ENCODE peak calls at places on chromosomes 13 and 19, in seven cellular contexts. Q is H9, F is neuronal stem cell, I is IMR-90, R is H1, S is mesenchymal stem cell, T is trophoblast cell. Y is an unnamed sample. For H3K4me1, the result is how much of the 10 kb centered on the place peaks cover.

GRCh38 chr19:9793051-9793591 is 24.6 kb upstream of the ZNF846 start:
- DNase-seq in Q (no peak), F (no peak), I (peak), R (no peak), S (peak), T (peak), Y (peak)

GRCh38 chr13:112934075-112934474 is 34.9 kb upstream of the MCF2L start:
- DNase-seq in Q (no peak), F (no peak), I (no peak), R (no peak), S (no peak), T (no peak), Y (peak)

GRCh38 chr19:5908773-5909442 is 4.2 kb downstream of the VMAC start:
- DNase-seq in Q (no peak), F (no peak), I (no peak), R (no peak), S (no peak), T (peak), Y (no peak)

GRCh38 chr13:111005808-111006494 is 91.1 kb upstream of the ANKRD10 start:
- DNase-seq in Q (no peak), F (no peak), I (peak), R (no peak), S (no peak), T (no peak), Y (no peak)

GRCh38 chr19:53182202-53182601 is 11.0 kb downstream of the ZNF665 start:
- DNase-seq in Q (no peak), F (no peak), I (peak), R (no peak), S (no peak), T (no peak), Y (no peak)

GRCh38 chr13:97300871-97301270 is 78.7 kb downstream of the MBNL2 start:
- DNase-seq in Q (no peak), F (no peak), I (no peak), R (no peak), S (no peak), T (no peak), Y (no peak)

GRCh38 chr19:28377077-28377476 is 835.9 kb downstream of the UQCRFS1 start:
- DNase-seq in Q (no peak), F (no peak), I (no peak), R (no peak), S (no peak), T (peak), Y (no peak)

GRCh38 chr19:46600393-46601317 is 475 bp upstream of the CALM3 start:
- DNase-seq in Q (peak), F (peak), I (peak), R (peak), S (peak), T (peak), Y (peak)

GRCh38 chr19:17977073-17977472 is 10.2 kb downstream of the KCNN1 start:
- DNase-seq in Q (no peak), F (no peak), I (no peak), R (no peak), S (no peak), T (no peak), Y (no peak)

GRCh38 chr13:107373551-107373950 is 805.6 kb upstream of the ARGLU1 start:
- DNase-seq in Q (peak), F (peak), I (peak), R (no peak), S (peak), T (peak), Y (peak)

GRCh38 chr19:51903192-51903591 is 1.6 kb downstream of the ZNF649 start:
- DNase-seq in Q (no peak), F (no peak), I (no peak), R (no peak), S (no peak), T (no peak), Y (peak)

GRCh38 chr19:49677901-49678674 is 1.0 kb downstream of the PRMT1 start:
- DNase-seq in Q (peak), F (peak), I (peak), R (peak), S (peak), T (peak), Y (peak)

GRCh38 chr19:55447421-55448174 is 4.5 kb upstream of the SHISA7 start:
- DNase-seq in Q (no peak), F (no peak), I (peak), R (no peak), S (peak), T (no peak), Y (peak)

GRCh38 chr19:10760268-10760944 is 42.5 kb downstream of the DNM2 start:
- DNase-seq in Q (no peak), F (no peak), I (no peak), R (no peak), S (peak), T (peak), Y (peak)

GRCh38 chr19:56133858-56134654 is 7.0 kb upstream of the ZNF444 start:
- DNase-seq in Q (no peak), F (no peak), I (peak), R (no peak), S (no peak), T (peak), Y (peak)

GRCh38 chr13:107205318-107206112 is 637.6 kb upstream of the ARGLU1 start:
- DNase-seq in Q (peak), F (peak), I (peak), R (peak), S (peak), T (peak), Y (peak)

GRCh38 chr13:106349080-106349841 is 186.2 kb downstream of the EFNB2 start:
- DNase-seq in Q (peak), F (peak), I (peak), R (peak), S (peak), T (peak), Y (peak)

GRCh38 chr19:45125975-45126493 is 33.1 kb downstream of the PPP1R37 start:
- DNase-seq in Q (peak), F (peak), I (peak), R (peak), S (peak), T (peak), Y (peak)

GRCh38 chr13:98951266-98951665 is 26.6 kb downstream of the DOCK9 start:
- DNase-seq in Q (no peak), F (no peak), I (no peak), R (no peak), S (no peak), T (no peak), Y (no peak)

GRCh38 chr13:54194233-54195024 is 1165.8 kb downstream of the OLFM4 start:
- DNase-seq in Q (no peak), F (no peak), I (no peak), R (no peak), S (no peak), T (no peak), Y (no peak)

GRCh38 chr13:32426191-32426980 is 1.5 kb downstream of the N4BP2L1 start:
- DNase-seq in Q (no peak), F (no peak), I (no peak), R (no peak), S (peak), T (peak), Y (no peak)

GRCh38 chr13:52925775-52926285 is 77.4 kb upstream of the PCDH8 start:
- DNase-seq in Q (no peak), F (no peak), I (no peak), R (no peak), S (no peak), T (no peak), Y (no peak)

GRCh38 chr19:5048091-5048726 is 79.3 kb downstream of the KDM4B start:
- DNase-seq in Q (peak), F (peak), I (peak), R (peak), S (peak), T (peak), Y (peak)

GRCh38 chr13:80116107-80116506 is 224.8 kb downstream of the SPRY2 start:
- DNase-seq in Q (no peak), F (no peak), I (peak), R (no peak), S (peak), T (no peak), Y (no peak)

GRCh38 chr13:31172001-31172400 is 10.3 kb upstream of the HSPH1 start:
- DNase-seq in Q (no peak), F (no peak), I (peak), R (no peak), S (peak), T (peak), Y (no peak)

GRCh38 chr13:30978981-30979956 is 46.8 kb downstream of the TEX26 start:
- DNase-seq in Q (peak), F (peak), I (no peak), R (peak), S (no peak), T (peak), Y (peak)

GRCh38 chr19:49889038-49889686 is 7.5 kb downstream of the IL4I1 start:
- DNase-seq in Q (no peak), F (no peak), I (no peak), R (no peak), S (no peak), T (no peak), Y (no peak)

GRCh38 chr19:16619456-16619855 is 8.5 kb downstream of the MED26 start:
- DNase-seq in Q (no peak), F (no peak), I (no peak), R (no peak), S (no peak), T (no peak), Y (no peak)

GRCh38 chr13:27461940-27462584 is 11.7 kb upstream of the MTIF3 start:
- DNase-seq in Q (no peak), F (no peak), I (no peak), R (no peak), S (no peak), T (no peak), Y (no peak)

GRCh38 chr13:27466513-27466912 is 16.1 kb upstream of the MTIF3 start:
- DNase-seq in Q (no peak), F (no peak), I (no peak), R (no peak), S (no peak), T (no peak), Y (no peak)

GRCh38 chr13:27465611-27466010 is 15.2 kb upstream of the MTIF3 start:
- DNase-seq in Q (no peak), F (no peak), I (no peak), R (no peak), S (no peak), T (no peak), Y (no peak)

DNA sequence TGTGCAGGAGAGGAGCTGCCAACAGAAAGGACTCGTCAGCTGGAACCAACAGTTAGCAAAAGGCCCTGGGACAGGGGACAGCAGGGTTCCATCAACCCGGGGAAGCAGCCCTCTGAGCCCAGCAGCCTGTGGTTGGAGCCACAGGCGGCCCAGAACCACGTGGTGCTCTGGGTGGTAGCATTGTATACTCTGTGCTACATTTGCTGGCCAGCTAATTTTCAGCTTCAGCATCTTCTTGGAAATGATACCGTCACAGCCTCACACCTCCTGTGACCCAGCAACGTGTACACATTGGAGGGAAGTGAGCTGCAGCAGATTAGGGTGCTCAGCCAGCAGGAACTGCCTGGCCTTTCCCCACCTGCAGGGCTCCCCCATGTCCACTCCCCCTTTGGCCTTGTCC is 13.1 kb upstream of the MTIF3 start:
- DNase-seq in Q (no peak), F (no peak), I (no peak), R (no peak), S (no peak), T (no peak), Y (no peak)
- H3K18ac ChIP-seq in Q (no peak), F (peak), I (no peak), R (no peak), S (no peak), T (no peak), Y (no peak)

DNA sequence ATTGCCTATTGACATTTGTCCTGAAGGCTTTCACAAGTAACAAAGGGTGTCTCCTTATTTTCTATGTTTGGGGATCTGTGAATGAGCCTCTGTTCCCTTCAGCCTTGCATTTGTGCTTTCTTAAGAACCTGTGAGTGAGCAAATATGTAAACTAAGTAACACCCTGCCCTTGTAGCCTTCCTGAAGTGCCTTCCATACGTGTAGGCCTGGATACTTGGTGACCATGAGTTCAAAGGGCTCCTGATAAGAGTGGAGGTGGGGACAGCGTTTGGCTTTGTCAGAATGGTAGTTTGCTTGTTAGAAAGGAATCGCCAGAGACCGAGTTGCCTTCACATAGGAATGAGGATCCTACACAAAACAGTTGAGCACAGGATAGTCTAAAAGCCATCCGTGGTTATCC is 14.5 kb upstream of the CCDC97 start:
- DNase-seq in Q (no peak), F (no peak), I (no peak), R (no peak), S (no peak), T (no peak), Y (no peak)
- H3K4me1 ChIP-seq in Q (under half), F (under half), I (under half), R (under half), S (under half), T (under half), Y (under half)

DNA sequence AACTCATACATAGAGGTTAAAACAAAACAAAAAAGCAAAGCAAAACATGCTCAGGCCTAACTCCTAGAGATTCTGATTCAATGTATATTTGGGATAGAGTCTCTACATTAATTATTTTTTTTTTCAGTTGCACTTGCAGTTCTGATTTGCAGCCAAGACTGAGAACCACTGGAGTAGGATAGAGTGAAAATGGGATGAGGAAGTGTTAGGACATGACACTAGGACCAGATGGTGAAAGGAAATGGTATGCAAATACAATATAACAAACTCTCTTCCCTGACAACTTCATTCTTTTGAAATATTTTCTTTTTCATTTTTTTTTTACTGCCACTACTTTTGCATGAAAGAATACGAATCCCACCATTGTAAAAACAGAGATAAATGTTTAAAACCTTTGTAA is 1.8 kb downstream of the CCDC122 start:
- DNase-seq in Q (no peak), F (no peak), I (no peak), R (no peak), S (peak), T (no peak), Y (no peak)
- H3K4me2 ChIP-seq in Q (peak), F (no peak), I (no peak), R (peak), S (no peak), T (no peak), Y (no peak)

GRCh38 chr13:22111152-22111783 is 440.4 kb downstream of the FGF9 start:
- DNase-seq in Q (no peak), F (no peak), I (no peak), R (no peak), S (no peak), T (no peak), Y (peak)

GRCh38 chr13:22110368-22110767 is 439.5 kb downstream of the FGF9 start:
- DNase-seq in Q (no peak), F (no peak), I (no peak), R (no peak), S (no peak), T (no peak), Y (no peak)

GRCh38 chr13:22107549-22107948 is 436.7 kb downstream of the FGF9 start:
- DNase-seq in Q (no peak), F (no peak), I (no peak), R (no peak), S (no peak), T (no peak), Y (no peak)

GRCh38 chr13:22106058-22106457 is 435.2 kb downstream of the FGF9 start:
- DNase-seq in Q (no peak), F (no peak), I (no peak), R (no peak), S (no peak), T (no peak), Y (no peak)

DNA sequence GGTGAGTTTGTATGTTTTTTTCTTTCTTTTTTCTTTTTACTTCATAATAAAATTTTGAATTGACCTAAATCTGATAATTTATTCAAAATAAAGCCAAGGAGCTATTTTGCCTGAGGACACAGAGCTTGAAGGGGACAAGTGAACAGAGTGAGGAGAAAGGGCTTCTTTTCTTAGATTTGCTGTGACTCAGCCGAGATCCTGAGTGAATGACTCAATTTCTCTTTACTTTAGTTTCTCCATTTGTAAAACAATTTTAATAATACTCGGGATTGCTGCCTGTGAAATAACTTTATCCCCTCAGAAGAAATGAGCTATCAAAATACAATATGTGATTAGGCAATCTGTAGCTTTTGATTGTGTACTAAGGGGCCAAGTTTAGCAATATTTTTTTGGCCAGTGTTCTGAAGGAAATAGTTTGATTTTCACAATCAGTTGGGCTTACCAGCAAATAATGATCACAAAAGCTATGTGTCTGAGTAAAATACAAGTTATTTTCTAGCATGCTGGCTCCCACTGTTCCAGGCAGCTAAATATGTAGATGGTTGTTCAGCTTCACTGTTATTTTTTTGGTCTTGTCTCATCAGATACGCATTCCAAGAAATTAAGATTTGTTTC is 437.5 kb downstream of the FGF9 start:
- DNase-seq in Q (no peak), F (no peak), I (peak), R (no peak), S (no peak), T (no peak), Y (no peak)
- H3K18ac ChIP-seq in Q (no peak), F (no peak), I (peak), R (no peak), S (no peak), T (no peak), Y (no peak)

GRCh38 chr19:13068064-13068807 is 34.4 kb downstream of the LYL1 start:
- DNase-seq in Q (no peak), F (no peak), I (no peak), R (no peak), S (no peak), T (no peak), Y (no peak)
- H3K4me1 ChIP-seq in Q (under half), F (under half), I (under half), R (under half), S (under half), T (under half), Y (under half)

DNA sequence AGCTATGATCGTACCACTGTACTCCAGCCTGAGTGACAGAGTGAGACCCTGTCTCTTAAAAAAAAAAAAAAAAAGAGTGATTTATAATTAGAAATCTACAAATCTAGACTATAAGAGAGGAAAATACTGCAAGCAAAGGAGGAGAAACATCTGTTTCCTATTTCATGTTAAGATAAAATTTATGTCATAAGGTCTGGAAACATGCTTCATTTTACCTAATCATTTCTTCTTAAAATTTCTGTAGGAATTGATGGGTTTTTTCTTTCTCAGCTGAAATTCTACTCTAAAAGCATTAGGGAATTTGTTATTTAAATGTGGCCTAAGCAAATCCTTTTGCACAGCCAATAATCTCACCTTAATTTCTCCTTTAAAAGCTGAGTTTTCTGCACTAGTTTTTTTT is 53.1 kb downstream of the C13orf42 start:
- DNase-seq in Q (no peak), F (no peak), I (no peak), R (no peak), S (no peak), T (no peak), Y (no peak)
- H3K4me2 ChIP-seq in Q (no peak), F (no peak), I (no peak), R (no peak), S (no peak), T (no peak), Y (no peak)

GRCh38 chr13:77360032-77360431 is 33.1 kb upstream of the MYCBP2 start:
- DNase-seq in Q (no peak), F (no peak), I (no peak), R (no peak), S (no peak), T (no peak), Y (no peak)
- H3K18ac ChIP-seq in Q (no peak), F (no peak), I (no peak), R (no peak), S (no peak), T (no peak), Y (no peak)

Y was measured in mesendoderm.